ENCODE peak calls at places on chromosome X, in five cellular contexts. M, Q, C, H and W are unnamed samples. For H3K27me3 and H3K36me3, the result is how much of the 10 kb centered on the place peaks cover.

GRCh38 chrX:30950391-30950790 is 61.3 kb upstream of the TAB3 start:
- DNase-seq in Q (no peak), C (no peak), M (no peak), H (no peak), W (no peak)

GRCh38 chrX:69362354-69362753 is 141.8 kb upstream of the NALF2 start:
- DNase-seq in C (no peak), M (no peak), Q (no peak), H (no peak), W (no peak)

GRCh38 chrX:115018944-115019343 is 1.5 kb upstream of the IL13RA2 start:
- DNase-seq in M (no peak), H (no peak), C (no peak), Q (peak), W (no peak)

GRCh38 chrX:102063445-102064074 is 61.9 kb upstream of the TCEAL2 start:
- DNase-seq in H (no peak), Q (no peak), M (peak), C (no peak), W (no peak)

GRCh38 chrX:12648995-12649394 is 142.2 kb upstream of the PRPS2 start:
- DNase-seq in C (no peak), Q (no peak), M (no peak), H (no peak), W (no peak)

GRCh38 chrX:22095306-22095705 is 63.2 kb downstream of the PHEX start:
- DNase-seq in Q (no peak), M (no peak), H (peak), C (peak), W (no peak)

GRCh38 chrX:3271485-3272186 is 74.8 kb downstream of the MXRA5 start:
- DNase-seq in M (no peak), C (no peak), H (no peak), Q (peak), W (no peak)

GRCh38 chrX:100677616-100678181 is 33.7 kb downstream of the SRPX2 start:
- DNase-seq in M (no peak), H (no peak), C (no peak), Q (no peak), W (no peak)

GRCh38 chrX:39903937-39904336 is 193.8 kb downstream of the BCOR start:
- DNase-seq in H (no peak), Q (peak), M (no peak), C (no peak), W (no peak)

GRCh38 chrX:130401415-130402210 is at the start of gene RBMX2:
- DNase-seq in Q (peak), C (peak), H (peak), M (peak), W (peak)

GRCh38 chrX:8663325-8663724 is 68.6 kb downstream of the ANOS1 start:
- DNase-seq in M (no peak), Q (peak), H (no peak), C (no peak), W (no peak)

GRCh38 chrX:8673211-8673610 is 58.7 kb downstream of the ANOS1 start:
- DNase-seq in M (no peak), C (no peak), Q (no peak), H (no peak), W (no peak)

GRCh38 chrX:8672176-8672575 is 59.8 kb downstream of the ANOS1 start:
- DNase-seq in H (no peak), M (no peak), C (no peak), Q (no peak), W (no peak)

GRCh38 chrX:8668797-8669196 is 63.1 kb downstream of the ANOS1 start:
- DNase-seq in Q (no peak), C (no peak), M (peak), H (peak), W (no peak)
- H3K27me3 ChIP-seq in Q (under half), C (under half), M (under half), H (under half), W (under half)

GRCh38 chrX:50495616-50496015 is 25.0 kb upstream of the DGKK start:
- DNase-seq in C (peak), M (no peak), H (no peak), Q (no peak), W (peak)
- H3K36me3 ChIP-seq in C (under half), M (under half), H (under half), Q (under half), W (under half)

GRCh38 chrX:150225266-150225665 is 137.9 kb upstream of the MAMLD1 start:
- DNase-seq in Q (no peak), H (no peak), C (peak), M (no peak), W (no peak)

GRCh38 chrX:150225756-150226155 is 137.4 kb upstream of the MAMLD1 start:
- DNase-seq in M (peak), C (no peak), Q (no peak), H (no peak), W (no peak)

GRCh38 chrX:150227321-150227860 is 135.7 kb upstream of the MAMLD1 start:
- DNase-seq in Q (no peak), H (no peak), C (peak), M (no peak), W (no peak)

GRCh38 chrX:150227873-150228272 is 135.2 kb upstream of the MAMLD1 start:
- DNase-seq in M (no peak), Q (no peak), H (no peak), C (peak), W (no peak)

DNA sequence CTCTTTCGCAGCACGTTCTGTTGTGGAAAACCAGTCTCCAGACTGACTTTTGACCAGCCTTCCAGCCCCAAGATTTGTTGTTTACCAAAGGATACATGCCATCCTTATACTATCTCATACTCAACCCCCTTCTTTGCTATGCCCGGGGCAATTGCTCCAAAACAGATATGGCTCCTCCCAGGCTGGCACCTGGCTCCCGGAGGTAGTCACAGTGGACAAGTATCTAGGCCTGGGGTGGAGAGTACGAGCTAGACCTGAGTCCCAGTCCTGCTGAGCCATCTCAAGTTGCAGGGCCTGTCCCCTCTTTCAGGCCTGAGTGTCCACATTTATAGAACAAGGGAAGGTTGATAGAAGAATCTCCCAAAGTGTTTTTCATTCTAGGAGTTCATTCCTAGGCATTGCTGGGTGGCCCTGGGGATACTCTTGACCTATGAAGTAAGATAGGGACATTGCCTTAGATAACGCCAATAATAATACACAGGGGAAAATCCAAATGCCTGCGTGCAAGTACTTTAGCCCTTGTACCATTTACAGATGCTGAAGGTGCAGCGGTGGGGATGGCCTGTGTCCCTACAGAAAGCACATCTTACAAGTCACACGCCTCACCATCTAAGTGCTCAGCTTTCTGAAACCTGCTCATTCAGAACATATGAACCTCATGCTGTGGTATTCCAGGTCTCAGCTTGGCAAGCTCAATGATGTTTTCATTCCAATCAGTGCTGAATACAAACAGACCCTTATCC is 136.7 kb upstream of the MAMLD1 start:
- DNase-seq in M (peak), C (peak), Q (no peak), H (no peak), W (no peak)
- H3K27me3 ChIP-seq in M (half or more), C (under half), Q (under half), H (under half), W (under half)

GRCh38 chrX:47218280-47218919 is at the start of gene CDK16:
- DNase-seq in M (peak), C (peak), H (peak), Q (peak), W (peak)
- H3K36me3 ChIP-seq in M (under half), C (under half), H (under half), Q (under half), W (under half)

GRCh38 chrX:140608111-140608510 is 101.4 kb upstream of the LINC00632 start:
- DNase-seq in H (no peak), C (no peak), Q (no peak), M (peak), W (no peak)
- H3K27me3 ChIP-seq in H (under half), C (under half), Q (under half), M (under half), W (under half)

GRCh38 chrX:17098516-17099247 is 152.2 kb downstream of the REPS2 start:
- DNase-seq in H (no peak), M (no peak), C (no peak), Q (no peak), W (no peak)
- H3K36me3 ChIP-seq in H (under half), M (under half), C (under half), Q (under half), W (under half)

GRCh38 chrX:623599-624323 is 6.8 kb upstream of the SHOX start:
- DNase-seq in M (peak), H (no peak), Q (no peak), C (peak), W (no peak)
- H3K27me3 ChIP-seq in M (half or more), H (under half), Q (under half), C (under half), W (under half)

GRCh38 chrX:47176101-47176740 is 17.4 kb upstream of the UBA1 start:
- DNase-seq in C (no peak), Q (no peak), M (no peak), H (no peak), W (no peak)
- H3K36me3 ChIP-seq in C (under half), Q (under half), M (under half), H (half or more), W (under half)